ENCODE peak calls at places on chromosomes 3 and 15, in five cellular contexts. Z is nephron progenitor cell, L is HepG2, C is AG04449, R is GM12878. K is an unnamed sample.

GRCh38 chr15:77620960-77621647 is 11.6 kb downstream of the LINGO1 start:
- DNase-seq in Z (no peak), L (no peak), C (no peak), R (no peak), K (no peak)

GRCh38 chr3:71074416-71074815 is 509.1 kb downstream of the FOXP1 start:
- DNase-seq in Z (no peak), L (no peak), C (no peak), R (no peak), K (no peak)

GRCh38 chr3:30260747-30261146 is 345.7 kb upstream of the TGFBR2 start:
- DNase-seq in Z (no peak), L (no peak), C (no peak), R (no peak), K (no peak)

GRCh38 chr15:71434774-71435173 is 319.5 kb downstream of the THSD4 start:
- DNase-seq in Z (no peak), L (no peak), C (no peak), R (no peak), K (no peak)

GRCh38 chr3:30124435-30125390 is 481.7 kb upstream of the TGFBR2 start:
- DNase-seq in Z (no peak), L (no peak), C (peak; percentile 19), R (no peak), K (no peak)

GRCh38 chr3:41117398-41117870 is 81.9 kb upstream of the CTNNB1 start:
- DNase-seq in Z (no peak), L (peak; percentile 95), C (peak; percentile 88), R (peak; percentile 66), K (no peak)

GRCh38 chr3:77370413-77370812 is 330.5 kb downstream of the ROBO2 start:
- DNase-seq in Z (no peak), L (no peak), C (peak; percentile 9), R (no peak), K (no peak)

GRCh38 chr15:62617741-62618140 is 424.8 kb upstream of the TPM1 start:
- DNase-seq in Z (no peak), L (no peak), C (no peak), R (no peak), K (no peak)

GRCh38 chr15:78944202-78944625 is 632 bp downstream of the CTSH start:
- DNase-seq in Z (no peak), L (no peak), C (no peak), R (no peak), K (no peak)

GRCh38 chr3:79415351-79415750 is 352.4 kb downstream of the ROBO1 start:
- DNase-seq in Z (no peak), L (no peak), C (no peak), R (no peak), K (no peak)

GRCh38 chr3:172869356-172869755 is 118.8 kb downstream of the ECT2 start:
- DNase-seq in Z (no peak), L (no peak), C (no peak), R (no peak), K (no peak)

GRCh38 chr3:180250172-180250571 is 213.4 kb upstream of the PEX5L start:
- DNase-seq in Z (no peak), L (no peak), C (no peak), R (no peak), K (no peak)

GRCh38 chr3:84820906-84821305 is 137.9 kb upstream of the CADM2 start:
- DNase-seq in Z (no peak), L (no peak), C (no peak), R (no peak), K (no peak)

GRCh38 chr3:138440137-138440536 is 5.7 kb downstream of the ESYT3 start:
- DNase-seq in Z (no peak), L (no peak), C (no peak), R (no peak), K (no peak)

DNA sequence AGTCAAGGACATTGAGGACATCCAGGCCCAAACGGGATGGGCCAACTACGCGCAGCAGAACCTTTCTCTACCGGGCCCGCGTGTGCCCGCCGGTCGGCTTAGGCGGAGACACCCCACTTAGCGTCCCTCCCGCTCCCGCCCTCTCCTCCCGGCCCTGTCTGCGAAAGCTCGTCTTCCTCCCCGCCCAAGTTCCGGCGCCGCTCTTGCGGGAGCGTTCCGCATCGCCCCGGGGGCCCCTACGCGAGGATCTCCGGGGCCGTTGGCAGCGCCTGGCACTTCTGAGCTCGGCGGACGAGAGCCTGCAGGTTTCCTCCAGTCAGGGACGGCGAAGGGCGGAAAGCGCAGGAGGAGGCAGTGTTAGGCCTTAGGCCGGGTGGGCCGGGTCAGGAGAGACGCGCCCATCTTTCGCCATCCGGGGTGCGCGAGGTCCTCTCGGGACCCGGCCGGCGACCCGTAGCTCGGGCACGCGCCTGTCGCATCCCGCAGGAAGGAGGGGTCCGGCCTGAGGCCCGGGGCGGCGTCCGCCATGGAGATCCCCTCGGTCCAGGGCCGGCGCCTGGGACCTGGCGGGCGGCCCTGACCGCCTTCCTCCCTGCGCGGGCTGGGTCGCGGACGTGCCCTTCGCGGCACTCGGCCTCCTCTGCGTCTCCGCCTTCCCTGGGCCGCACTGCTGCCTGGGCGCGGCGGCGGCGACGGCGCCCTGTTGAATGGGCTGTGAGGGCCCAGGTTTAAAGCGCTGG is at the start of gene FEM1B:
- DNase-seq in Z (peak; percentile 83), L (peak; percentile 83), C (peak; percentile 56), R (peak; percentile 68), K (peak; percentile 78)
- TF ChIP-seq CTCF in Z (peak; percentile 33), L (no peak), C (no peak), R (no peak), K (no peak)

GRCh38 chr15:93614446-93615104 is 525.6 kb upstream of the RGMA start:
- DNase-seq in Z (no peak), L (no peak), C (no peak), R (no peak), K (no peak)

GRCh38 chr15:93619597-93619996 is 530.6 kb upstream of the RGMA start:
- DNase-seq in Z (no peak), L (no peak), C (no peak), R (no peak), K (no peak)

DNA sequence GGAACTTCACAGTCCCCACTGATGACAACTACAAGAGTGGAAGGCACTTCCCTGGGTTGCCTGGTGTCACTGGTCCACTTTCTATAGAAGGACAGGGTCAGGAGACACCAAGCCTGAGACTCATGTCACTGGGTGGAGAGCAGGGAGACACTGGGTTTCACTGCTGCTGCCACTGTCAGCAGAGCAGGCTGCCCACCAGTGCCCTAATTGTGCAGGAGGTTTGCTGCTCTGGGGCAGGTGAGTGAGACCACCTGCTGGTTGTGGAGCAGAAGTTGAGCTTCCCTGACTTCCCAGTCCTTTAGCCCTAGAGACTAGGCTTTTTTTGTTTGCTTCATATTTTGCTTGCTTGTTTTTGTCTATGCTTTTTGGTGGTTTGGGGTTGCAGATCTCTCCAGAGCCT is 528.4 kb upstream of the RGMA start:
- DNase-seq in Z (no peak), L (no peak), C (no peak), R (no peak), K (peak; percentile 7)
- TF ChIP-seq CTCF in Z (no peak), L (peak; percentile 35), C (no peak), R (no peak), K (no peak)

GRCh38 chr3:186529204-186529999 is 14.8 kb downstream of the CRYGS start:
- DNase-seq in Z (no peak), L (no peak), C (no peak), R (no peak), K (no peak)
- TF ChIP-seq CTCF in Z (no peak), L (peak; percentile 11), C (no peak), R (peak; percentile 14), K (no peak)

GRCh38 chr3:44252332-44252731 is 10.6 kb downstream of the TOPAZ1 start:
- DNase-seq in Z (no peak), L (no peak), C (no peak), R (no peak), K (no peak)
- TF ChIP-seq CTCF in Z (no peak), L (no peak), C (no peak), R (no peak), K (no peak)

GRCh38 chr3:151347432-151347831 is 18.1 kb upstream of the P2RY13 start:
- DNase-seq in Z (no peak), L (no peak), C (no peak), R (no peak), K (no peak)
- TF ChIP-seq CTCF in Z (no peak), L (no peak), C (no peak), R (no peak), K (no peak)

DNA sequence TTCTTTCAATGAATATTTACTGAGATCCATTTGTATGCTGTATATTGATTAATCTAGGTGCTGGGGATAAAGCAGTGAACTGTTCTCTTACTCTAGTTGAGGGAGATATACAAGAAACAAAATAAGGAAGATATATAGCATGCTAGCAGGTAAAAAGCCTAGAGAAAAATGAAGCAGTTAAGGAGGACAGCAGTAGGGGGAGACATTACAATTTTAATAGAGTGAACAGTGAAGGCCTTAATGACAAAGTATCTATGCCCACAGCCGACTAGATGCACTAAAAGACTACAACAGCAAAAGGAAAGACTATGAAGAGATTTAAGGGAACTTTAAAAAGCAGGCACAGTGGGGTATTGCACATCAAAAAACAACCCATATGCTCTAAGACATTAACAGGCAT is 81.4 kb downstream of the XRN1 start:
- DNase-seq in Z (no peak), L (peak; percentile 2), C (no peak), R (no peak), K (no peak)
- TF ChIP-seq CTCF in Z (no peak), L (peak; percentile 30), C (no peak), R (peak; percentile 24), K (peak; percentile 13)

GRCh38 chr3:169772951-169773816 is at the start of gene MYNN:
- DNase-seq in Z (peak; percentile 92), L (peak; percentile 81), C (no peak), R (peak; percentile 63), K (peak; percentile 88)
- TF ChIP-seq CTCF in Z (no peak), L (no peak), C (no peak), R (no peak), K (no peak)